ENCODE peak calls at places on chromosomes 2 and 18, in six cellular contexts. One of them, this sample, is unnamed.

GRCh38 chr2:54370405-54371104 is 85.6 kb upstream of the SPTBN1 start:
- DNase-seq in Karpas-422: no peak
- DNase-seq in GM23338: no peak
- DNase-seq in fibroblast of lung: no peak
- DNase-seq in HCT116: no peak
- DNase-seq in H1: no peak
- DNase-seq in this sample: peak; percentile 22

GRCh38 chr2:215375467-215375830 is 60.4 kb downstream of the FN1 start:
- DNase-seq in Karpas-422: no peak
- DNase-seq in GM23338: no peak
- DNase-seq in fibroblast of lung: no peak
- DNase-seq in HCT116: no peak
- DNase-seq in H1: no peak
- DNase-seq in this sample: no peak

GRCh38 chr2:105934467-105934866 is 189.8 kb downstream of the NCK2 start:
- DNase-seq in Karpas-422: no peak
- DNase-seq in GM23338: no peak
- DNase-seq in fibroblast of lung: no peak
- DNase-seq in HCT116: no peak
- DNase-seq in H1: no peak
- DNase-seq in this sample: no peak

GRCh38 chr2:59490994-59491393 is 1062.5 kb downstream of the BCL11A start:
- DNase-seq in Karpas-422: no peak
- DNase-seq in GM23338: no peak
- DNase-seq in fibroblast of lung: no peak
- DNase-seq in HCT116: no peak
- DNase-seq in H1: no peak
- DNase-seq in this sample: no peak

GRCh38 chr2:69946351-69947077 is 14.9 kb downstream of the ASPRV1 start:
- DNase-seq in Karpas-422: no peak
- DNase-seq in GM23338: no peak
- DNase-seq in fibroblast of lung: peak; percentile 68
- DNase-seq in HCT116: peak; percentile 34
- DNase-seq in H1: no peak
- DNase-seq in this sample: peak; percentile 80

GRCh38 chr2:105388971-105389381 is 9.9 kb downstream of the FHL2 start:
- DNase-seq in Karpas-422: no peak
- DNase-seq in GM23338: no peak
- DNase-seq in fibroblast of lung: peak; percentile 99
- DNase-seq in HCT116: no peak
- DNase-seq in H1: no peak
- DNase-seq in this sample: peak; percentile 88

GRCh38 chr2:163266772-163267171 is 428.2 kb upstream of the KCNH7 start:
- DNase-seq in Karpas-422: no peak
- DNase-seq in GM23338: no peak
- DNase-seq in fibroblast of lung: peak; percentile 98
- DNase-seq in HCT116: no peak
- DNase-seq in H1: no peak
- DNase-seq in this sample: peak; percentile 63

GRCh38 chr2:225512873-225513580 is 113.5 kb downstream of the NYAP2 start:
- DNase-seq in Karpas-422: no peak
- DNase-seq in GM23338: no peak
- DNase-seq in fibroblast of lung: peak; percentile 79
- DNase-seq in HCT116: no peak
- DNase-seq in H1: no peak
- DNase-seq in this sample: peak; percentile 70

GRCh38 chr2:157627594-157628281 is 926 bp downstream of the ACVR1C start:
- DNase-seq in Karpas-422: no peak
- DNase-seq in GM23338: peak; percentile 49
- DNase-seq in fibroblast of lung: peak; percentile 44
- DNase-seq in HCT116: no peak
- DNase-seq in H1: no peak
- DNase-seq in this sample: no peak

GRCh38 chr2:113077921-113078320 is 10.2 kb downstream of the IL1F10 start:
- DNase-seq in Karpas-422: no peak
- DNase-seq in GM23338: no peak
- DNase-seq in fibroblast of lung: peak; percentile 45
- DNase-seq in HCT116: no peak
- DNase-seq in H1: no peak
- DNase-seq in this sample: no peak

GRCh38 chr18:41936471-41937134 is 18.4 kb upstream of the PIK3C3 start:
- DNase-seq in Karpas-422: no peak
- DNase-seq in GM23338: no peak
- DNase-seq in fibroblast of lung: no peak
- DNase-seq in HCT116: no peak
- DNase-seq in H1: no peak
- DNase-seq in this sample: peak; percentile 23

GRCh38 chr2:186841940-186842339 is 7.0 kb downstream of the ZSWIM2 start:
- DNase-seq in Karpas-422: no peak
- DNase-seq in GM23338: no peak
- DNase-seq in fibroblast of lung: peak; percentile 82
- DNase-seq in HCT116: no peak
- DNase-seq in H1: no peak
- DNase-seq in this sample: no peak

GRCh38 chr2:144071461-144071860 is 448.5 kb downstream of the ZEB2 start:
- DNase-seq in Karpas-422: no peak
- DNase-seq in GM23338: peak; percentile 17
- DNase-seq in fibroblast of lung: no peak
- DNase-seq in HCT116: no peak
- DNase-seq in H1: no peak
- DNase-seq in this sample: no peak

GRCh38 chr2:157932480-157933205 is 56.5 kb upstream of the ACVR1 start:
- DNase-seq in Karpas-422: no peak
- DNase-seq in GM23338: peak; percentile 97
- DNase-seq in fibroblast of lung: peak; percentile 28
- DNase-seq in HCT116: no peak
- DNase-seq in H1: peak; percentile 63
- DNase-seq in this sample: no peak

GRCh38 chr2:42360493-42360889 is 526 bp downstream of the COX7A2L start:
- DNase-seq in Karpas-422: peak; percentile 51
- DNase-seq in GM23338: no peak
- DNase-seq in fibroblast of lung: no peak
- DNase-seq in HCT116: no peak
- DNase-seq in H1: no peak
- DNase-seq in this sample: peak; percentile 32

GRCh38 chr2:109171444-109172334 is 42.7 kb downstream of the SH3RF3 start:
- DNase-seq in Karpas-422: no peak
- DNase-seq in GM23338: no peak
- DNase-seq in fibroblast of lung: peak; percentile 97
- DNase-seq in HCT116: no peak
- DNase-seq in H1: no peak
- DNase-seq in this sample: peak; percentile 100

GRCh38 chr18:57797209-57797651 is 5.9 kb downstream of the ATP8B1 start:
- DNase-seq in Karpas-422: peak; percentile 19
- DNase-seq in GM23338: no peak
- DNase-seq in fibroblast of lung: no peak
- DNase-seq in HCT116: no peak
- DNase-seq in H1: no peak
- DNase-seq in this sample: no peak

GRCh38 chr2:102417946-102418345 is 5.0 kb upstream of the IL18RAP start:
- DNase-seq in Karpas-422: no peak
- DNase-seq in GM23338: no peak
- DNase-seq in fibroblast of lung: no peak
- DNase-seq in HCT116: no peak
- DNase-seq in H1: no peak
- DNase-seq in this sample: no peak

DNA sequence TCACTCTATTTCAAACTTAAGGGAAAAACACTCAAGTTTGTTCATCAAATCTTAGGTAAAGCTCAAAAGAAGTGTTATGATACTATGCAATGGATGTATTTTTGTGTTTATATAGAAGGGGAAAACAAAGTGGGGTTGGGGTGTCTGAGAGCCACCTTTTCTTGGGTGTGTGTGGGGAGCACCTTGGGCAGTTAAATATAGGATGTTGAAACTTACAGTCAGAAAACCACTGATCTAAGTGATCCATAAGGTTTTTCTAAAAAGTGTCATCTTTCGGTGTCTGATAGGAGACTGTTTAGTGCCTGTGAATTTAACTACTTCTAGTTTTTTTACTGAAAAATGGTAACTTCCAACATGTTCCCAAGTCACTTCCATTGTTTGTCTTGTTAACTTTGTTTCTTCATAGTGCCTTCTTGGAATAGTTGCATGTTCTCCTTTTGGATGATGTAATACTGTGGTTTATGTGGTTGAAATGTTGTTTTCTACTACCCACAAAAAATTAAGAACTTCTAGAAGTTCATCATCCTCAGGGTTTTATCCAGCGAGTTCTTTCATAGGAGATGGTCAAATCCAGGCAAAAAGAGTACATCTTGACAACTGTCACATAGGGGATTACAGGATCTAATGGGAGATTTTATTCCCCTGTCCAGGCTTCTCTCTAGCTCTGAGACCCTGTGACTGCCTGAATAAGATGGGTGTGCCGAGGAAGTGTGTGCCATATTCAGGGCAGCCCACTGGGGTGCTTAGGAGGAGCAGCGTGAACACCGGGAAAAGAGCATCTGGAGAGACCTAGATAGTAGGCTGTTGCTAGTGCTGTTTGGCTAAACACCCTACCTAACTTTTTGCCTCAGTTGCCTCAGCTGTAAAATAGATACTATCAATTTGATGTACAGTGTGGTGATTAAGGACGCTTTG is 46.2 kb downstream of the CAB39 start:
- DNase-seq in Karpas-422: no peak
- DNase-seq in GM23338: no peak
- DNase-seq in fibroblast of lung: peak; percentile 92
- DNase-seq in HCT116: no peak
- DNase-seq in H1: no peak
- DNase-seq in this sample: peak; percentile 94
- H3K4me2 ChIP-seq in Karpas-422: no peak overlapping the region
- H3K4me2 ChIP-seq in GM23338: no peak overlapping the region
- H3K4me2 ChIP-seq in fibroblast of lung: peak overlapping the region; percentile 54
- H3K4me2 ChIP-seq in HCT116: no peak overlapping the region
- H3K4me2 ChIP-seq in H1: no peak overlapping the region
- H3K4me2 ChIP-seq in this sample: no peak overlapping the region

GRCh38 chr2:94869552-94870391 is 1.5 kb upstream of the TEKT4 start:
- DNase-seq in Karpas-422: no peak
- DNase-seq in GM23338: no peak
- DNase-seq in fibroblast of lung: no peak
- DNase-seq in HCT116: no peak
- DNase-seq in H1: no peak
- DNase-seq in this sample: no peak

GRCh38 chr2:94872676-94873361 is 1.6 kb downstream of the TEKT4 start:
- DNase-seq in Karpas-422: no peak
- DNase-seq in GM23338: no peak
- DNase-seq in fibroblast of lung: no peak
- DNase-seq in HCT116: no peak
- DNase-seq in H1: no peak
- DNase-seq in this sample: no peak

GRCh38 chr2:94870392-94871225 is 621 bp upstream of the TEKT4 start:
- DNase-seq in Karpas-422: peak; percentile 71
- DNase-seq in GM23338: peak; percentile 77
- DNase-seq in fibroblast of lung: no peak
- DNase-seq in HCT116: no peak
- DNase-seq in H1: no peak
- DNase-seq in this sample: no peak

GRCh38 chr2:94872088-94872618 is 923 bp downstream of the TEKT4 start:
- DNase-seq in Karpas-422: no peak
- DNase-seq in GM23338: no peak
- DNase-seq in fibroblast of lung: no peak
- DNase-seq in HCT116: no peak
- DNase-seq in H1: no peak
- DNase-seq in this sample: no peak

GRCh38 chr2:94871226-94872087 is at the start of gene TEKT4:
- DNase-seq in Karpas-422: no peak
- DNase-seq in GM23338: peak; percentile 56
- DNase-seq in fibroblast of lung: peak; percentile 12
- DNase-seq in HCT116: no peak
- DNase-seq in H1: no peak
- DNase-seq in this sample: no peak
- H2AFZ ChIP-seq in Karpas-422: no peak within 1 kb of the TSS
- H2AFZ ChIP-seq in GM23338: peak within 1 kb of the TSS; percentile 66
- H2AFZ ChIP-seq in fibroblast of lung: no peak within 1 kb of the TSS
- H2AFZ ChIP-seq in HCT116: no peak within 1 kb of the TSS
- H2AFZ ChIP-seq in H1: no peak within 1 kb of the TSS
- H2AFZ ChIP-seq in this sample: no peak within 1 kb of the TSS

DNA sequence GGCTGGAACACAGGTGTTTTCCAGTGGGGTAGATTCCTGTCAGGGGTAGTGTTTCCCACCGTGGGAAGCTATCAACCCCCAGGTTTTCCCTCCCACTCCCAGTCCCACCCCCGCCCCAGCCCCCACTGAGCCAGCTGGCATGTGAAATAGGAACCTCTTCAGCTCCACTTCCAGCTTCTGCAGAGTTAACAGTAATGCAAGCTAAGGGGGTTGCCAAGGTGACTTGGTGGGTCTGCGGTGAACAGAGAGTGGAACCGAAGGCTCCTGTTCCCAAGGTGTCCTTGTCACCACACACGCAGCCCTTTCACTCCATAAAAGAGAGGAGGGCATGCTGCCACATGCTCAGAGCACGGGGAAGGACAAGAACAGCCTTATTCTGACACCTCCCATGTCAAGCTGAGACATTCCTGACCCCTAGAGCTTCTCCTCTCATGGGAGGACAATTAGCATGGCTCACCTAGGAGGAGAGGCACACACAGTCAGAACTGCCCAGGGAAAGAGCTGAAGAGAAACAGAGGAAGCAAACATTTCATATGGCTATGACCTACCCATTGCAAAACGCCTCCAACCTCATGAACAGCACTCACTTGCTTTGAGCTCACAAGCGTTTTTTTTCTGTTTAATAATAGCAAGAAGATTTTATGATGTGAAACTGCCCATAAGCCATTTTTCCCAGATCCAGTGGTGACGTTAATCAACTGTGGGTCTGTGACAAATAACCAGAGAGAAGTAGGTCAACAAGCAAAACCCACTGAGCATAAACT is 39.8 kb upstream of the TBC1D8 start:
- DNase-seq in Karpas-422: no peak
- DNase-seq in GM23338: no peak
- DNase-seq in fibroblast of lung: no peak
- DNase-seq in HCT116: no peak
- DNase-seq in H1: no peak
- DNase-seq in this sample: no peak
- H3K27ac ChIP-seq in Karpas-422: no peak overlapping the region
- H3K27ac ChIP-seq in GM23338: no peak overlapping the region
- H3K27ac ChIP-seq in fibroblast of lung: no peak overlapping the region
- H3K27ac ChIP-seq in HCT116: no peak overlapping the region
- H3K27ac ChIP-seq in H1: no peak overlapping the region
- H3K27ac ChIP-seq in this sample: no peak overlapping the region

GRCh38 chr2:220550995-220551702 is 923.7 kb downstream of the SLC4A3 start:
- DNase-seq in Karpas-422: no peak
- DNase-seq in GM23338: no peak
- DNase-seq in fibroblast of lung: no peak
- DNase-seq in HCT116: no peak
- DNase-seq in H1: no peak
- DNase-seq in this sample: no peak

GRCh38 chr2:220556658-220557057 is 929.2 kb downstream of the SLC4A3 start:
- DNase-seq in Karpas-422: no peak
- DNase-seq in GM23338: no peak
- DNase-seq in fibroblast of lung: peak; percentile 88
- DNase-seq in HCT116: no peak
- DNase-seq in H1: no peak
- DNase-seq in this sample: peak; percentile 74

GRCh38 chr2:220553150-220553549 is 925.7 kb downstream of the SLC4A3 start:
- DNase-seq in Karpas-422: no peak
- DNase-seq in GM23338: no peak
- DNase-seq in fibroblast of lung: peak; percentile 70
- DNase-seq in HCT116: no peak
- DNase-seq in H1: no peak
- DNase-seq in this sample: peak; percentile 40

GRCh38 chr2:220560192-220560591 is 932.8 kb downstream of the SLC4A3 start:
- DNase-seq in Karpas-422: no peak
- DNase-seq in GM23338: no peak
- DNase-seq in fibroblast of lung: no peak
- DNase-seq in HCT116: no peak
- DNase-seq in H1: no peak
- DNase-seq in this sample: no peak

GRCh38 chr2:220555961-220556360 is 928.5 kb downstream of the SLC4A3 start:
- DNase-seq in Karpas-422: no peak
- DNase-seq in GM23338: no peak
- DNase-seq in fibroblast of lung: peak; percentile 53
- DNase-seq in HCT116: no peak
- DNase-seq in H1: no peak
- DNase-seq in this sample: peak; percentile 47
- H3K4me2 ChIP-seq in Karpas-422: no peak overlapping the region
- H3K4me2 ChIP-seq in GM23338: no peak overlapping the region
- H3K4me2 ChIP-seq in fibroblast of lung: no peak overlapping the region
- H3K4me2 ChIP-seq in HCT116: no peak overlapping the region
- H3K4me2 ChIP-seq in H1: no peak overlapping the region
- H3K4me2 ChIP-seq in this sample: no peak overlapping the region